ENCODE peak calls at places on chromosomes 11 and 22, in four cellular contexts. E is breast epithelium, F is HCT116, J is K562. K is an unnamed sample.
A peak's percentile ranks its signal among the peaks of the same experiment; 100 is the strongest.

GRCh38 chr22:25120761-25121212 is 78.9 kb upstream of the CRYBB3 start:
- DNase-seq in J (no peak), F (no peak), E (no peak), K (no peak)

GRCh38 chr22:28601915-28602314 is 77.7 kb downstream of the TTC28 start:
- DNase-seq in F (no peak), E (no peak), J (no peak), K (no peak)

GRCh38 chr22:35150163-35151107 is 84.5 kb downstream of the ISX start:
- DNase-seq in J (peak; percentile 41), F (peak; percentile 24), E (peak; percentile 59), K (peak; percentile 20)

GRCh38 chr22:43539572-43540533 is 128.0 kb downstream of the MPPED1 start:
- DNase-seq in E (no peak), F (no peak), J (no peak), K (no peak)

GRCh38 chr11:80432051-80432450 is 991.2 kb upstream of the TENM4 start:
- DNase-seq in F (no peak), J (no peak), E (no peak), K (no peak)

GRCh38 chr11:2272946-2273280 is 2.5 kb upstream of the ASCL2 start:
- DNase-seq in J (no peak), E (no peak), F (no peak), K (no peak)

GRCh38 chr11:2531277-2531986 is 86.6 kb downstream of the KCNQ1 start:
- DNase-seq in J (peak; percentile 80), E (peak; percentile 74), F (peak; percentile 32), K (peak; percentile 55)

GRCh38 chr11:65275906-65276305 is 14.1 kb downstream of the POLA2 start:
- DNase-seq in E (no peak), J (no peak), F (no peak), K (no peak)

GRCh38 chr22:46583571-46583970 is 36.6 kb upstream of the GRAMD4 start:
- DNase-seq in J (no peak), F (no peak), E (no peak), K (no peak)

GRCh38 chr11:10920205-10920604 is 62.4 kb upstream of the ZBED5 start:
- DNase-seq in F (no peak), J (peak; percentile 88), E (no peak), K (no peak)

GRCh38 chr22:49934891-49935557 is 16.6 kb downstream of the CRELD2 start:
- DNase-seq in F (no peak), E (peak; percentile 81), J (peak; percentile 79), K (no peak)

GRCh38 chr22:35883028-35883620 is 145.5 kb downstream of the RBFOX2 start:
- DNase-seq in F (peak; percentile 31), E (no peak), J (no peak), K (no peak)

GRCh38 chr11:46649180-46649738 is 31.9 kb downstream of the ATG13 start:
- DNase-seq in F (no peak), J (no peak), E (no peak), K (no peak)

GRCh38 chr11:117717485-117718314 is 79.3 kb downstream of the DSCAML1 start:
- DNase-seq in F (no peak), J (no peak), E (peak; percentile 67), K (no peak)

GRCh38 chr11:68946416-68947090 is 34.2 kb downstream of the MRGPRD start:
- DNase-seq in F (no peak), E (no peak), J (no peak), K (no peak)

GRCh38 chr11:409600-410471 is 5.0 kb downstream of the SIGIRR start:
- DNase-seq in F (no peak), E (no peak), J (no peak), K (no peak)

GRCh38 chr22:49203091-49203862 is 624.4 kb downstream of the BRD1 start:
- DNase-seq in E (peak; percentile 41), J (no peak), F (no peak), K (no peak)

GRCh38 chr11:14642873-14643696 is 519 bp upstream of the PDE3B start:
- DNase-seq in E (no peak), F (no peak), J (peak; percentile 35), K (no peak)

GRCh38 chr22:20656902-20657836 is 116.7 kb upstream of the SERPIND1 start:
- DNase-seq in J (peak; percentile 94), E (no peak), F (peak; percentile 6), K (no peak)

GRCh38 chr11:76861490-76861953 is 804 bp downstream of the ACER3 start:
- DNase-seq in J (peak; percentile 23), F (no peak), E (no peak), K (no peak)

GRCh38 chr11:35418282-35418846 is 994 bp downstream of the SLC1A2 start:
- DNase-seq in J (no peak), F (no peak), E (no peak), K (no peak)

GRCh38 chr22:46079861-46080821 is 70.2 kb upstream of the PPARA start:
- DNase-seq in F (no peak), E (peak; percentile 78), J (no peak), K (no peak)

GRCh38 chr11:69705246-69705856 is 1.5 kb upstream of the FGF19 start:
- DNase-seq in J (no peak), E (no peak), F (no peak), K (no peak)

GRCh38 chr11:119382101-119382500 is 611 bp upstream of the USP2 start:
- DNase-seq in F (no peak), E (peak; percentile 35), J (peak; percentile 5), K (no peak)

GRCh38 chr11:74534216-74534615 is 40.7 kb upstream of the LIPT2 start:
- DNase-seq in F (no peak), J (no peak), E (no peak), K (no peak)

GRCh38 chr22:40480996-40481395 is 110.6 kb downstream of the SGSM3 start:
- DNase-seq in F (no peak), E (no peak), J (no peak), K (no peak)

GRCh38 chr11:19735512-19735911 is 22.9 kb downstream of the NAV2 start:
- DNase-seq in J (no peak), F (no peak), E (no peak), K (no peak)

GRCh38 chr11:120835601-120836228 is 188.2 kb upstream of the TBCEL start:
- DNase-seq in J (no peak), F (no peak), E (no peak), K (no peak)

GRCh38 chr11:27926056-27926455 is 181.9 kb downstream of the KIF18A start:
- DNase-seq in J (no peak), F (no peak), E (no peak), K (no peak)

GRCh38 chr11:8631395-8632110 is 37.5 kb upstream of the STK33 start:
- DNase-seq in E (no peak), F (no peak), J (no peak), K (no peak)

GRCh38 chr11:3056296-3057068 is 741 bp downstream of the CARS1 start:
- DNase-seq in E (no peak), J (no peak), F (no peak), K (no peak)

GRCh38 chr22:19761500-19762314 is 1.1 kb downstream of the TBX1 start:
- DNase-seq in J (peak; percentile 67), F (no peak), E (no peak), K (no peak)

GRCh38 chr11:117554601-117555333 is 227.1 kb downstream of the CEP164 start:
- DNase-seq in E (no peak), F (no peak), J (no peak), K (no peak)

GRCh38 chr11:134655189-134655937 is 243.3 kb upstream of the B3GAT1 start:
- DNase-seq in E (peak; percentile 30), J (no peak), F (no peak), K (no peak)

GRCh38 chr11:85953491-85954143 is 98.4 kb downstream of the CCDC83 start:
- DNase-seq in F (no peak), E (no peak), J (no peak), K (no peak)

GRCh38 chr11:85950317-85951048 is 95.3 kb downstream of the CCDC83 start:
- DNase-seq in J (no peak), E (no peak), F (no peak), K (no peak)

GRCh38 chr11:85949798-85950197 is 94.6 kb downstream of the CCDC83 start:
- DNase-seq in J (no peak), E (no peak), F (no peak), K (no peak)

GRCh38 chr11:85951049-85951405 is 95.8 kb downstream of the CCDC83 start:
- DNase-seq in E (no peak), F (no peak), J (no peak), K (no peak)

GRCh38 chr11:85951428-85952107 is 96.4 kb downstream of the CCDC83 start:
- DNase-seq in F (no peak), J (no peak), E (no peak), K (no peak)
- TF ChIP-seq POLR2AphosphoS5 in F (no peak), J (no peak), E (no peak), K (peak; percentile 52)

GRCh38 chr11:12591706-12592105 is 82.5 kb upstream of the TEAD1 start:
- DNase-seq in E (no peak), J (no peak), F (no peak), K (no peak)

GRCh38 chr11:12592283-12592682 is 81.9 kb upstream of the TEAD1 start:
- DNase-seq in F (no peak), E (no peak), J (no peak), K (no peak)

GRCh38 chr11:12585861-12586260 is 88.4 kb upstream of the TEAD1 start:
- DNase-seq in F (no peak), J (no peak), E (no peak), K (no peak)

GRCh38 chr11:12581923-12582322 is 92.3 kb upstream of the TEAD1 start:
- DNase-seq in J (peak; percentile 41), F (peak; percentile 38), E (no peak), K (no peak)

GRCh38 chr11:12587333-12587997 is 86.8 kb upstream of the TEAD1 start:
- DNase-seq in J (no peak), E (no peak), F (no peak), K (no peak)
- TF ChIP-seq POLR2AphosphoS5 in J (no peak), E (no peak), F (no peak), K (no peak)

GRCh38 chr11:113289341-113290187 is 24.8 kb upstream of the TTC12 start:
- DNase-seq in F (peak; percentile 21), E (no peak), J (peak; percentile 69), K (peak; percentile 53)
- TF ChIP-seq POLR2AphosphoS5 in F (no peak), E (no peak), J (no peak), K (no peak)

GRCh38 chr11:130403301-130403804 is 25.1 kb downstream of the ADAMTS8 start:
- DNase-seq in J (no peak), F (no peak), E (no peak), K (peak; percentile 25)
- TF ChIP-seq POLR2AphosphoS5 in J (no peak), F (no peak), E (no peak), K (no peak)